ENCODE peak calls at places on chromosomes 12 and 14, in five cellular contexts. One of them, this sample, is unnamed.

GRCh38 chr14:64682173-64682710 is 22.0 kb upstream of the PLEKHG3 start:
- DNase-seq in PC-3: peak; percentile 72
- DNase-seq in stimulated activated CD8-positive, alpha-beta memory T cell treated with anti-CD3 and anti-CD28 coated beads, Interleukin-7, amount 100 ng/mL, for 1 hour: no peak
- DNase-seq in neuronal stem cell: no peak
- DNase-seq in spleen: no peak
- DNase-seq in this sample: no peak

GRCh38 chr12:68319988-68320623 is 12.1 kb downstream of the MDM1 start:
- DNase-seq in stimulated activated CD8-positive, alpha-beta memory T cell treated with anti-CD3 and anti-CD28 coated beads, Interleukin-7, amount 100 ng/mL, for 1 hour: no peak
- DNase-seq in neuronal stem cell: no peak
- DNase-seq in spleen: no peak
- DNase-seq in PC-3: no peak
- DNase-seq in this sample: peak; percentile 56

GRCh38 chr12:2160043-2160442 is 107.3 kb downstream of the CACNA1C start:
- DNase-seq in neuronal stem cell: no peak
- DNase-seq in spleen: no peak
- DNase-seq in PC-3: no peak
- DNase-seq in stimulated activated CD8-positive, alpha-beta memory T cell treated with anti-CD3 and anti-CD28 coated beads, Interleukin-7, amount 100 ng/mL, for 1 hour: no peak
- DNase-seq in this sample: no peak

GRCh38 chr12:94848966-94849365 is 154.5 kb downstream of the NDUFA12 start:
- DNase-seq in neuronal stem cell: no peak
- DNase-seq in PC-3: no peak
- DNase-seq in spleen: no peak
- DNase-seq in stimulated activated CD8-positive, alpha-beta memory T cell treated with anti-CD3 and anti-CD28 coated beads, Interleukin-7, amount 100 ng/mL, for 1 hour: no peak
- DNase-seq in this sample: no peak

GRCh38 chr12:15469342-15469741 is 147.0 kb downstream of the PTPRO start:
- DNase-seq in neuronal stem cell: no peak
- DNase-seq in stimulated activated CD8-positive, alpha-beta memory T cell treated with anti-CD3 and anti-CD28 coated beads, Interleukin-7, amount 100 ng/mL, for 1 hour: no peak
- DNase-seq in spleen: no peak
- DNase-seq in PC-3: no peak
- DNase-seq in this sample: no peak

GRCh38 chr14:71680733-71681387 is 251.4 kb upstream of the RGS6 start:
- DNase-seq in stimulated activated CD8-positive, alpha-beta memory T cell treated with anti-CD3 and anti-CD28 coated beads, Interleukin-7, amount 100 ng/mL, for 1 hour: no peak
- DNase-seq in PC-3: no peak
- DNase-seq in neuronal stem cell: peak; percentile 29
- DNase-seq in spleen: no peak
- DNase-seq in this sample: no peak

GRCh38 chr14:104532191-104532555 is 47.4 kb upstream of the C14orf180 start:
- DNase-seq in spleen: no peak
- DNase-seq in PC-3: peak; percentile 78
- DNase-seq in neuronal stem cell: no peak
- DNase-seq in stimulated activated CD8-positive, alpha-beta memory T cell treated with anti-CD3 and anti-CD28 coated beads, Interleukin-7, amount 100 ng/mL, for 1 hour: no peak
- DNase-seq in this sample: no peak

GRCh38 chr12:79681008-79681590 is 9.7 kb downstream of the PAWR start:
- DNase-seq in PC-3: peak; percentile 80
- DNase-seq in spleen: no peak
- DNase-seq in neuronal stem cell: no peak
- DNase-seq in stimulated activated CD8-positive, alpha-beta memory T cell treated with anti-CD3 and anti-CD28 coated beads, Interleukin-7, amount 100 ng/mL, for 1 hour: no peak
- DNase-seq in this sample: no peak

GRCh38 chr12:54304187-54304810 is 3.5 kb upstream of the NFE2 start:
- DNase-seq in PC-3: peak; percentile 48
- DNase-seq in stimulated activated CD8-positive, alpha-beta memory T cell treated with anti-CD3 and anti-CD28 coated beads, Interleukin-7, amount 100 ng/mL, for 1 hour: no peak
- DNase-seq in neuronal stem cell: no peak
- DNase-seq in spleen: peak; percentile 96
- DNase-seq in this sample: peak; percentile 35

GRCh38 chr12:6229224-6229748 is 29.1 kb downstream of the CD9 start:
- DNase-seq in PC-3: peak; percentile 87
- DNase-seq in stimulated activated CD8-positive, alpha-beta memory T cell treated with anti-CD3 and anti-CD28 coated beads, Interleukin-7, amount 100 ng/mL, for 1 hour: no peak
- DNase-seq in neuronal stem cell: no peak
- DNase-seq in spleen: no peak
- DNase-seq in this sample: no peak

GRCh38 chr12:120669055-120669828 is 17.7 kb upstream of the MLEC start:
- DNase-seq in PC-3: peak; percentile 37
- DNase-seq in neuronal stem cell: no peak
- DNase-seq in stimulated activated CD8-positive, alpha-beta memory T cell treated with anti-CD3 and anti-CD28 coated beads, Interleukin-7, amount 100 ng/mL, for 1 hour: no peak
- DNase-seq in spleen: peak; percentile 63
- DNase-seq in this sample: no peak

GRCh38 chr14:76539130-76539529 is 163.2 kb downstream of the ESRRB start:
- DNase-seq in neuronal stem cell: no peak
- DNase-seq in spleen: no peak
- DNase-seq in PC-3: no peak
- DNase-seq in stimulated activated CD8-positive, alpha-beta memory T cell treated with anti-CD3 and anti-CD28 coated beads, Interleukin-7, amount 100 ng/mL, for 1 hour: no peak
- DNase-seq in this sample: no peak

GRCh38 chr12:55926738-55927587 is 731 bp downstream of the PYM1 start:
- DNase-seq in stimulated activated CD8-positive, alpha-beta memory T cell treated with anti-CD3 and anti-CD28 coated beads, Interleukin-7, amount 100 ng/mL, for 1 hour: peak; percentile 78
- DNase-seq in neuronal stem cell: peak; percentile 86
- DNase-seq in PC-3: peak; percentile 92
- DNase-seq in spleen: peak; percentile 98
- DNase-seq in this sample: peak; percentile 79

GRCh38 chr12:49089831-49090773 is 4.5 kb downstream of the DHH start:
- DNase-seq in neuronal stem cell: no peak
- DNase-seq in PC-3: peak; percentile 35
- DNase-seq in spleen: peak; percentile 87
- DNase-seq in stimulated activated CD8-positive, alpha-beta memory T cell treated with anti-CD3 and anti-CD28 coated beads, Interleukin-7, amount 100 ng/mL, for 1 hour: no peak
- DNase-seq in this sample: no peak

GRCh38 chr14:97697772-97698171 is 900.6 kb downstream of the VRK1 start:
- DNase-seq in stimulated activated CD8-positive, alpha-beta memory T cell treated with anti-CD3 and anti-CD28 coated beads, Interleukin-7, amount 100 ng/mL, for 1 hour: no peak
- DNase-seq in neuronal stem cell: no peak
- DNase-seq in spleen: no peak
- DNase-seq in PC-3: no peak
- DNase-seq in this sample: no peak

GRCh38 chr12:17810399-17810798 is 279.6 kb downstream of the RERGL start:
- DNase-seq in stimulated activated CD8-positive, alpha-beta memory T cell treated with anti-CD3 and anti-CD28 coated beads, Interleukin-7, amount 100 ng/mL, for 1 hour: no peak
- DNase-seq in PC-3: no peak
- DNase-seq in neuronal stem cell: no peak
- DNase-seq in spleen: no peak
- DNase-seq in this sample: no peak

GRCh38 chr14:91985008-91985407 is 37.5 kb upstream of the FBLN5 start:
- DNase-seq in stimulated activated CD8-positive, alpha-beta memory T cell treated with anti-CD3 and anti-CD28 coated beads, Interleukin-7, amount 100 ng/mL, for 1 hour: no peak
- DNase-seq in PC-3: peak; percentile 13
- DNase-seq in neuronal stem cell: no peak
- DNase-seq in spleen: no peak
- DNase-seq in this sample: peak; percentile 21

GRCh38 chr14:69712217-69712565 is 54.8 kb upstream of the SRSF5 start:
- DNase-seq in neuronal stem cell: no peak
- DNase-seq in spleen: no peak
- DNase-seq in stimulated activated CD8-positive, alpha-beta memory T cell treated with anti-CD3 and anti-CD28 coated beads, Interleukin-7, amount 100 ng/mL, for 1 hour: no peak
- DNase-seq in PC-3: no peak
- DNase-seq in this sample: no peak

GRCh38 chr14:102532204-102532658 is 22.7 kb upstream of the ANKRD9 start:
- DNase-seq in PC-3: peak; percentile 68
- DNase-seq in spleen: no peak
- DNase-seq in neuronal stem cell: no peak
- DNase-seq in stimulated activated CD8-positive, alpha-beta memory T cell treated with anti-CD3 and anti-CD28 coated beads, Interleukin-7, amount 100 ng/mL, for 1 hour: no peak
- DNase-seq in this sample: no peak

GRCh38 chr14:95039259-95039992 is 117.9 kb downstream of the DICER1 start:
- DNase-seq in PC-3: no peak
- DNase-seq in stimulated activated CD8-positive, alpha-beta memory T cell treated with anti-CD3 and anti-CD28 coated beads, Interleukin-7, amount 100 ng/mL, for 1 hour: no peak
- DNase-seq in spleen: peak; percentile 56
- DNase-seq in neuronal stem cell: no peak
- DNase-seq in this sample: no peak

GRCh38 chr12:121697093-121697698 is 15.4 kb upstream of the TMEM120B start:
- DNase-seq in stimulated activated CD8-positive, alpha-beta memory T cell treated with anti-CD3 and anti-CD28 coated beads, Interleukin-7, amount 100 ng/mL, for 1 hour: no peak
- DNase-seq in neuronal stem cell: no peak
- DNase-seq in PC-3: peak; percentile 88
- DNase-seq in spleen: no peak
- DNase-seq in this sample: no peak

GRCh38 chr12:95551305-95551704 is at the start of gene USP44:
- DNase-seq in PC-3: no peak
- DNase-seq in neuronal stem cell: no peak
- DNase-seq in stimulated activated CD8-positive, alpha-beta memory T cell treated with anti-CD3 and anti-CD28 coated beads, Interleukin-7, amount 100 ng/mL, for 1 hour: no peak
- DNase-seq in spleen: no peak
- DNase-seq in this sample: no peak

GRCh38 chr12:80912906-80913769 is 24.6 kb downstream of the LIN7A start:
- DNase-seq in stimulated activated CD8-positive, alpha-beta memory T cell treated with anti-CD3 and anti-CD28 coated beads, Interleukin-7, amount 100 ng/mL, for 1 hour: no peak
- DNase-seq in neuronal stem cell: no peak
- DNase-seq in spleen: no peak
- DNase-seq in PC-3: no peak
- DNase-seq in this sample: no peak

GRCh38 chr12:116303076-116303465 is 25.6 kb upstream of the MED13L start:
- DNase-seq in neuronal stem cell: no peak
- DNase-seq in stimulated activated CD8-positive, alpha-beta memory T cell treated with anti-CD3 and anti-CD28 coated beads, Interleukin-7, amount 100 ng/mL, for 1 hour: no peak
- DNase-seq in PC-3: no peak
- DNase-seq in spleen: no peak
- DNase-seq in this sample: no peak

GRCh38 chr12:113387631-113388030 is 16.1 kb downstream of the SDS start:
- DNase-seq in neuronal stem cell: no peak
- DNase-seq in stimulated activated CD8-positive, alpha-beta memory T cell treated with anti-CD3 and anti-CD28 coated beads, Interleukin-7, amount 100 ng/mL, for 1 hour: no peak
- DNase-seq in PC-3: no peak
- DNase-seq in spleen: no peak
- DNase-seq in this sample: no peak

GRCh38 chr12:40376533-40377267 is 151.9 kb downstream of the LRRK2 start:
- DNase-seq in neuronal stem cell: no peak
- DNase-seq in spleen: no peak
- DNase-seq in PC-3: no peak
- DNase-seq in stimulated activated CD8-positive, alpha-beta memory T cell treated with anti-CD3 and anti-CD28 coated beads, Interleukin-7, amount 100 ng/mL, for 1 hour: no peak
- DNase-seq in this sample: no peak

GRCh38 chr14:90721619-90722305 is 94.5 kb downstream of the TTC7B start:
- DNase-seq in spleen: no peak
- DNase-seq in neuronal stem cell: no peak
- DNase-seq in PC-3: peak; percentile 50
- DNase-seq in stimulated activated CD8-positive, alpha-beta memory T cell treated with anti-CD3 and anti-CD28 coated beads, Interleukin-7, amount 100 ng/mL, for 1 hour: no peak
- DNase-seq in this sample: no peak